ENCODE peak calls at places on chromosome 16, in nine cellular contexts. One of them, this sample, is unnamed.

GRCh38 chr16:11159189-11159588 is 96.8 kb downstream of the SOCS1 start:
- DNase-seq in DMS79: no peak
- DNase-seq in T-cell: no peak
- DNase-seq in activated CD8-positive, alpha-beta memory T cell treated with anti-CD3 and anti-CD28 coated beads, Interleukin-2, amount 50 U/mL, for 4 hours: no peak
- DNase-seq in activated T-helper 9 cell treated with anti-CD3 and anti-CD28 coated beads, Interleukin-2, amount 50 U/mL, for 16 hours: no peak
- DNase-seq in activated CD4-positive, alpha-beta memory T cell treated with anti-CD3 and anti-CD28 coated beads for 36 hours: no peak
- DNase-seq in HEK293T: no peak
- DNase-seq in amygdala: no peak
- DNase-seq in tibial artery: no peak
- DNase-seq in this sample: no peak

GRCh38 chr16:31243734-31244670 is 15.8 kb upstream of the ITGAM start:
- DNase-seq in activated T-helper 9 cell treated with anti-CD3 and anti-CD28 coated beads, Interleukin-2, amount 50 U/mL, for 16 hours: no peak
- DNase-seq in DMS79: no peak
- DNase-seq in HEK293T: no peak
- DNase-seq in activated CD8-positive, alpha-beta memory T cell treated with anti-CD3 and anti-CD28 coated beads, Interleukin-2, amount 50 U/mL, for 4 hours: no peak
- DNase-seq in T-cell: no peak
- DNase-seq in amygdala: no peak
- DNase-seq in tibial artery: no peak
- DNase-seq in activated CD4-positive, alpha-beta memory T cell treated with anti-CD3 and anti-CD28 coated beads for 36 hours: no peak
- DNase-seq in this sample: no peak

GRCh38 chr16:85162478-85163277 is 50.4 kb upstream of the CIBAR2 start:
- DNase-seq in activated CD4-positive, alpha-beta memory T cell treated with anti-CD3 and anti-CD28 coated beads for 36 hours: no peak
- DNase-seq in activated T-helper 9 cell treated with anti-CD3 and anti-CD28 coated beads, Interleukin-2, amount 50 U/mL, for 16 hours: no peak
- DNase-seq in DMS79: peak
- DNase-seq in T-cell: no peak
- DNase-seq in tibial artery: peak
- DNase-seq in HEK293T: no peak
- DNase-seq in activated CD8-positive, alpha-beta memory T cell treated with anti-CD3 and anti-CD28 coated beads, Interleukin-2, amount 50 U/mL, for 4 hours: no peak
- DNase-seq in amygdala: no peak
- DNase-seq in this sample: peak

GRCh38 chr16:79845734-79846135 is 245.2 kb upstream of the MAF start:
- DNase-seq in HEK293T: no peak
- DNase-seq in T-cell: no peak
- DNase-seq in activated CD4-positive, alpha-beta memory T cell treated with anti-CD3 and anti-CD28 coated beads for 36 hours: peak
- DNase-seq in tibial artery: no peak
- DNase-seq in DMS79: no peak
- DNase-seq in amygdala: no peak
- DNase-seq in activated T-helper 9 cell treated with anti-CD3 and anti-CD28 coated beads, Interleukin-2, amount 50 U/mL, for 16 hours: no peak
- DNase-seq in activated CD8-positive, alpha-beta memory T cell treated with anti-CD3 and anti-CD28 coated beads, Interleukin-2, amount 50 U/mL, for 4 hours: no peak
- DNase-seq in this sample: no peak

GRCh38 chr16:84726079-84726669 is 26.4 kb downstream of the USP10 start:
- DNase-seq in DMS79: peak
- DNase-seq in tibial artery: peak
- DNase-seq in amygdala: peak
- DNase-seq in activated T-helper 9 cell treated with anti-CD3 and anti-CD28 coated beads, Interleukin-2, amount 50 U/mL, for 16 hours: peak
- DNase-seq in T-cell: peak
- DNase-seq in activated CD4-positive, alpha-beta memory T cell treated with anti-CD3 and anti-CD28 coated beads for 36 hours: peak
- DNase-seq in HEK293T: peak
- DNase-seq in activated CD8-positive, alpha-beta memory T cell treated with anti-CD3 and anti-CD28 coated beads, Interleukin-2, amount 50 U/mL, for 4 hours: peak
- DNase-seq in this sample: peak

GRCh38 chr16:48531011-48531962 is 78.7 kb downstream of the N4BP1 start:
- DNase-seq in amygdala: no peak
- DNase-seq in activated CD8-positive, alpha-beta memory T cell treated with anti-CD3 and anti-CD28 coated beads, Interleukin-2, amount 50 U/mL, for 4 hours: no peak
- DNase-seq in DMS79: no peak
- DNase-seq in T-cell: no peak
- DNase-seq in HEK293T: no peak
- DNase-seq in tibial artery: peak
- DNase-seq in activated T-helper 9 cell treated with anti-CD3 and anti-CD28 coated beads, Interleukin-2, amount 50 U/mL, for 16 hours: no peak
- DNase-seq in activated CD4-positive, alpha-beta memory T cell treated with anti-CD3 and anti-CD28 coated beads for 36 hours: no peak
- DNase-seq in this sample: no peak

GRCh38 chr16:30060354-30061194 is 5.0 kb upstream of the ALDOA start:
- DNase-seq in tibial artery: no peak
- DNase-seq in activated CD4-positive, alpha-beta memory T cell treated with anti-CD3 and anti-CD28 coated beads for 36 hours: no peak
- DNase-seq in DMS79: peak
- DNase-seq in amygdala: no peak
- DNase-seq in activated CD8-positive, alpha-beta memory T cell treated with anti-CD3 and anti-CD28 coated beads, Interleukin-2, amount 50 U/mL, for 4 hours: no peak
- DNase-seq in T-cell: no peak
- DNase-seq in HEK293T: no peak
- DNase-seq in activated T-helper 9 cell treated with anti-CD3 and anti-CD28 coated beads, Interleukin-2, amount 50 U/mL, for 16 hours: no peak
- DNase-seq in this sample: no peak

GRCh38 chr16:14345512-14346115 is 274.5 kb downstream of the MRTFB start:
- DNase-seq in activated T-helper 9 cell treated with anti-CD3 and anti-CD28 coated beads, Interleukin-2, amount 50 U/mL, for 16 hours: no peak
- DNase-seq in tibial artery: no peak
- DNase-seq in activated CD8-positive, alpha-beta memory T cell treated with anti-CD3 and anti-CD28 coated beads, Interleukin-2, amount 50 U/mL, for 4 hours: no peak
- DNase-seq in activated CD4-positive, alpha-beta memory T cell treated with anti-CD3 and anti-CD28 coated beads for 36 hours: no peak
- DNase-seq in amygdala: no peak
- DNase-seq in T-cell: no peak
- DNase-seq in HEK293T: no peak
- DNase-seq in DMS79: no peak
- DNase-seq in this sample: no peak

GRCh38 chr16:19168173-19169080 is at the start of gene SYT17:
- DNase-seq in T-cell: no peak
- DNase-seq in tibial artery: no peak
- DNase-seq in HEK293T: peak
- DNase-seq in activated CD4-positive, alpha-beta memory T cell treated with anti-CD3 and anti-CD28 coated beads for 36 hours: no peak
- DNase-seq in activated CD8-positive, alpha-beta memory T cell treated with anti-CD3 and anti-CD28 coated beads, Interleukin-2, amount 50 U/mL, for 4 hours: no peak
- DNase-seq in DMS79: peak
- DNase-seq in activated T-helper 9 cell treated with anti-CD3 and anti-CD28 coated beads, Interleukin-2, amount 50 U/mL, for 16 hours: no peak
- DNase-seq in amygdala: peak
- DNase-seq in this sample: no peak

This sample was measured in H54.